ENCODE peak calls at places on chromosomes 4 and X, in ten cellular contexts. One of them, this sample, is unnamed.

GRCh38 chr4:9969526-9970398 is 51.5 kb downstream of the SLC2A9 start:
- DNase-seq in cardiac septum: no peak
- DNase-seq in CD8-positive, alpha-beta memory T cell: no peak
- DNase-seq in HS-27A: no peak
- DNase-seq in pancreas: no peak
- DNase-seq in trophoblast cell: peak
- DNase-seq in kidney epithelial cell: no peak
- DNase-seq in fibroblast of mammary gland: no peak
- DNase-seq in stimulated activated naive CD4-positive, alpha-beta T cell: no peak
- DNase-seq in endodermal cell: no peak
- DNase-seq in this sample: no peak

GRCh38 chr4:8577046-8577445 is 3.1 kb upstream of the GPR78 start:
- DNase-seq in fibroblast of mammary gland: no peak
- DNase-seq in kidney epithelial cell: no peak
- DNase-seq in trophoblast cell: no peak
- DNase-seq in stimulated activated naive CD4-positive, alpha-beta T cell: no peak
- DNase-seq in endodermal cell: no peak
- DNase-seq in CD8-positive, alpha-beta memory T cell: no peak
- DNase-seq in HS-27A: no peak
- DNase-seq in pancreas: no peak
- DNase-seq in cardiac septum: peak
- DNase-seq in this sample: no peak

GRCh38 chr4:156751486-156751885 is 220.1 kb downstream of the PDGFC start:
- DNase-seq in cardiac septum: no peak
- DNase-seq in endodermal cell: no peak
- DNase-seq in HS-27A: no peak
- DNase-seq in pancreas: no peak
- DNase-seq in kidney epithelial cell: no peak
- DNase-seq in CD8-positive, alpha-beta memory T cell: no peak
- DNase-seq in trophoblast cell: no peak
- DNase-seq in stimulated activated naive CD4-positive, alpha-beta T cell: no peak
- DNase-seq in fibroblast of mammary gland: peak
- DNase-seq in this sample: no peak

GRCh38 chr4:14646831-14647230 is 355.4 kb upstream of the CPEB2 start:
- DNase-seq in pancreas: no peak
- DNase-seq in stimulated activated naive CD4-positive, alpha-beta T cell: no peak
- DNase-seq in fibroblast of mammary gland: peak
- DNase-seq in kidney epithelial cell: no peak
- DNase-seq in trophoblast cell: no peak
- DNase-seq in endodermal cell: no peak
- DNase-seq in CD8-positive, alpha-beta memory T cell: no peak
- DNase-seq in HS-27A: peak
- DNase-seq in cardiac septum: no peak
- DNase-seq in this sample: no peak

GRCh38 chrX:14501312-14501711 is 28.0 kb upstream of the GLRA2 start:
- DNase-seq in HS-27A: no peak
- DNase-seq in CD8-positive, alpha-beta memory T cell: no peak
- DNase-seq in kidney epithelial cell: no peak
- DNase-seq in cardiac septum: no peak
- DNase-seq in fibroblast of mammary gland: no peak
- DNase-seq in pancreas: no peak
- DNase-seq in trophoblast cell: no peak
- DNase-seq in stimulated activated naive CD4-positive, alpha-beta T cell: no peak
- DNase-seq in endodermal cell: no peak
- DNase-seq in this sample: no peak

GRCh38 chr4:77591532-77591931 is 14.1 kb upstream of the CXCL13 start:
- DNase-seq in fibroblast of mammary gland: no peak
- DNase-seq in HS-27A: no peak
- DNase-seq in CD8-positive, alpha-beta memory T cell: no peak
- DNase-seq in trophoblast cell: no peak
- DNase-seq in kidney epithelial cell: no peak
- DNase-seq in endodermal cell: no peak
- DNase-seq in cardiac septum: no peak
- DNase-seq in pancreas: no peak
- DNase-seq in stimulated activated naive CD4-positive, alpha-beta T cell: no peak
- DNase-seq in this sample: no peak

GRCh38 chrX:13750204-13750603 is 15.7 kb downstream of the OFD1 start:
- DNase-seq in fibroblast of mammary gland: peak
- DNase-seq in CD8-positive, alpha-beta memory T cell: peak
- DNase-seq in cardiac septum: no peak
- DNase-seq in kidney epithelial cell: no peak
- DNase-seq in HS-27A: no peak
- DNase-seq in stimulated activated naive CD4-positive, alpha-beta T cell: peak
- DNase-seq in endodermal cell: no peak
- DNase-seq in pancreas: no peak
- DNase-seq in trophoblast cell: peak
- DNase-seq in this sample: peak

GRCh38 chr4:184473515-184474260 is 662 bp downstream of the IRF2 start:
- DNase-seq in endodermal cell: peak
- DNase-seq in fibroblast of mammary gland: peak
- DNase-seq in pancreas: peak
- DNase-seq in CD8-positive, alpha-beta memory T cell: peak
- DNase-seq in trophoblast cell: peak
- DNase-seq in cardiac septum: peak
- DNase-seq in kidney epithelial cell: no peak
- DNase-seq in HS-27A: no peak
- DNase-seq in stimulated activated naive CD4-positive, alpha-beta T cell: peak
- DNase-seq in this sample: peak

GRCh38 chr4:177246636-177247584 is 62.8 kb upstream of the NEIL3 start:
- DNase-seq in CD8-positive, alpha-beta memory T cell: no peak
- DNase-seq in HS-27A: no peak
- DNase-seq in trophoblast cell: no peak
- DNase-seq in fibroblast of mammary gland: peak
- DNase-seq in kidney epithelial cell: no peak
- DNase-seq in pancreas: no peak
- DNase-seq in endodermal cell: no peak
- DNase-seq in cardiac septum: no peak
- DNase-seq in stimulated activated naive CD4-positive, alpha-beta T cell: no peak
- DNase-seq in this sample: no peak

This sample was measured in Karpas-422.